ENCODE peak calls at places on chromosome 2, in six cellular contexts. J is fibroblast of lung, P is astrocyte of the spinal cord, A is AG09309, Y is mammary epithelial cell, K is left ventricle myocardium inferior. G is an unnamed sample.

GRCh38 chr2:223247136-223247535 is 195.1 kb downstream of the KCNE4 start:
- DNase-seq in K (no peak), P (peak; percentile 55), J (peak; percentile 62), Y (peak; percentile 24), A (no peak), G (no peak)

GRCh38 chr2:120502761-120503160 is 156.8 kb downstream of the INHBB start:
- DNase-seq in P (no peak), J (no peak), A (no peak), K (no peak), Y (no peak), G (no peak)

GRCh38 chr2:188902906-188903305 is 71.3 kb upstream of the COL3A1 start:
- DNase-seq in P (peak; percentile 24), J (peak; percentile 57), Y (peak; percentile 38), K (no peak), A (no peak), G (no peak)

GRCh38 chr2:15666776-15667578 is 75.3 kb downstream of the DDX1 start:
- DNase-seq in P (no peak), J (no peak), Y (peak; percentile 40), K (no peak), A (no peak), G (no peak)

GRCh38 chr2:230865324-230865765 is 603 bp downstream of the ITM2C start:
- DNase-seq in P (no peak), Y (no peak), K (no peak), A (no peak), J (no peak), G (no peak)

GRCh38 chr2:106566050-106566449 is 78.9 kb downstream of the CD8B2 start:
- DNase-seq in J (no peak), K (no peak), A (no peak), Y (peak; percentile 14), P (no peak), G (no peak)

GRCh38 chr2:45960057-45960863 is 308.8 kb downstream of the PRKCE start:
- DNase-seq in P (no peak), K (no peak), J (no peak), A (no peak), Y (no peak), G (no peak)

GRCh38 chr2:238741277-238741676 is 106.6 kb upstream of the TWIST2 start:
- DNase-seq in A (no peak), K (no peak), J (no peak), Y (no peak), P (no peak), G (no peak)

GRCh38 chr2:29000481-29000880 is 19.4 kb downstream of the TOGARAM2 start:
- DNase-seq in Y (no peak), A (no peak), K (peak; percentile 42), J (no peak), P (no peak), G (no peak)

GRCh38 chr2:119276864-119277263 is 53.2 kb downstream of the STEAP3 start:
- DNase-seq in K (no peak), A (no peak), P (no peak), J (no peak), Y (no peak), G (no peak)

GRCh38 chr2:45836316-45836715 is 184.8 kb downstream of the PRKCE start:
- DNase-seq in Y (no peak), K (no peak), A (no peak), J (no peak), P (no peak), G (no peak)

GRCh38 chr2:234848578-234848977 is 103.2 kb upstream of the SH3BP4 start:
- DNase-seq in J (no peak), P (peak; percentile 27), Y (no peak), A (no peak), K (no peak), G (no peak)

GRCh38 chr2:34365937-34366336 is 766.8 kb upstream of the FAM98A start:
- DNase-seq in A (no peak), P (peak; percentile 0), J (no peak), Y (no peak), K (no peak), G (no peak)

GRCh38 chr2:66431840-66432511 is 2.9 kb upstream of the MEIS1 start:
- DNase-seq in Y (no peak), K (no peak), J (no peak), A (no peak), P (no peak), G (no peak)

GRCh38 chr2:9217838-9218770 is 11.5 kb downstream of the ASAP2 start:
- DNase-seq in P (no peak), A (no peak), Y (peak; percentile 73), J (no peak), K (no peak), G (no peak)

GRCh38 chr2:200863655-200864205 is 728 bp downstream of the CLK1 start:
- DNase-seq in Y (peak; percentile 35), A (no peak), J (peak; percentile 43), P (no peak), K (no peak), G (no peak)

GRCh38 chr2:54428401-54428800 is 27.7 kb upstream of the SPTBN1 start:
- DNase-seq in K (peak; percentile 40), A (no peak), P (no peak), J (no peak), Y (no peak), G (no peak)
- H3K4me3 ChIP-seq in K (no peak overlapping the region), A (no peak overlapping the region), P (no peak overlapping the region), J (no peak overlapping the region), Y (no peak overlapping the region), G (no peak overlapping the region)

GRCh38 chr2:202036601-202037037 is 3.0 kb downstream of the FZD7 start:
- DNase-seq in K (no peak), P (peak; percentile 77), J (peak; percentile 46), Y (peak; percentile 34), A (no peak), G (no peak)
- H3K4me3 ChIP-seq in K (peak overlapping the region; percentile 87), P (peak overlapping the region; percentile 73), J (peak overlapping the region; percentile 66), Y (peak overlapping the region; percentile 71), A (peak overlapping the region; percentile 58), G (peak overlapping the region; percentile 69)

GRCh38 chr2:126658316-126658909 is 2.5 kb downstream of the GYPC start:
- DNase-seq in A (no peak), K (no peak), J (no peak), Y (no peak), P (no peak), G (no peak)
- H3K4me3 ChIP-seq in A (no peak overlapping the region), K (peak overlapping the region; percentile 77), J (no peak overlapping the region), Y (no peak overlapping the region), P (no peak overlapping the region), G (no peak overlapping the region)

GRCh38 chr2:176177580-176178270 is 10.7 kb upstream of the HOXD1 start:
- DNase-seq in P (no peak), K (no peak), Y (no peak), J (no peak), A (no peak), G (no peak)
- H3K4me3 ChIP-seq in P (peak overlapping the region; percentile 24), K (peak overlapping the region; percentile 55), Y (no peak overlapping the region), J (no peak overlapping the region), A (no peak overlapping the region), G (peak overlapping the region; percentile 43)

DNA sequence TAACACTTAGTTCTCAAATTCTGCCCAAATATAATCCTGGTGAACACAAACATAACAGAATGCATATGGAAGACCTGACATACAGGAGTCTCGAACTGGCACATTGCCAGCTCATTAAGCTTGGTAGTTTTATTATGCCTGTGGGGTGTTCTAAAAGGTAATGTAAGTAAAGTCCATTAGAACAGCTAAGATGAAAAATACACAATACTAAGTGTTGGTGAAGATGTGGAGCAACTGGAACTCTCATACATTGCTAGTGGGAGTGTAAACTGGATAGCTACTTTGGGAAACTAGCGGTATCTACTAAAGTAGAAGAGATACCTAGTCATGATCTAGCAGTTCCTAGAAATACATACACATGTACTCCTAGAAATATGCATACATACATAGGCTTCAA is 24.3 kb upstream of the RAB10 start:
- DNase-seq in J (no peak), A (no peak), P (no peak), K (no peak), Y (no peak), G (no peak)
- H3K4me3 ChIP-seq in J (no peak overlapping the region), A (no peak overlapping the region), P (no peak overlapping the region), K (no peak overlapping the region), Y (no peak overlapping the region), G (no peak overlapping the region)

GRCh38 chr2:128474014-128474961 is 155.6 kb upstream of the HS6ST1 start:
- DNase-seq in A (no peak), Y (no peak), J (no peak), P (no peak), K (no peak), G (no peak)
- H3K4me3 ChIP-seq in A (no peak overlapping the region), Y (no peak overlapping the region), J (no peak overlapping the region), P (no peak overlapping the region), K (no peak overlapping the region), G (no peak overlapping the region)

GRCh38 chr2:108414256-108414876 is 34.6 kb upstream of the GCC2 start:
- DNase-seq in Y (no peak), P (no peak), A (no peak), J (no peak), K (no peak), G (no peak)
- H3K4me3 ChIP-seq in Y (no peak overlapping the region), P (no peak overlapping the region), A (no peak overlapping the region), J (no peak overlapping the region), K (no peak overlapping the region), G (no peak overlapping the region)